ENCODE peak calls at places on chromosomes 7 and 10, in ten cellular contexts. E is neural crest cell, I is pancreas, Y is heart right ventricle, H is SK-N-SH, L is cardiac muscle cell, T is IMR-90, N is choroid plexus epithelial cell, W is thyroid gland, O is hepatocyte. B is an unnamed sample.
A peak's percentile ranks its signal among the peaks of the same experiment; 100 is the strongest.

GRCh38 chr7:95723583-95724180 is 48.7 kb upstream of the DYNC1I1 start:
- DNase-seq in E (peak; percentile 23), Y (peak; percentile 37), T (peak; percentile 13), I (no peak), W (peak; percentile 34), L (peak; percentile 74), H (peak; percentile 72), N (peak; percentile 76), O (peak; percentile 75), B (peak; percentile 67)

GRCh38 chr7:7304705-7305475 is 122.5 kb downstream of the C1GALT1 start:
- DNase-seq in O (peak; percentile 47), T (no peak), N (no peak), I (no peak), H (no peak), W (no peak), Y (no peak), E (no peak), L (no peak), B (no peak)

GRCh38 chr7:26454180-26454579 is 162.5 kb downstream of the SNX10 start:
- DNase-seq in H (no peak), T (no peak), I (no peak), O (no peak), L (no peak), N (no peak), W (no peak), Y (no peak), E (no peak), B (peak; percentile 16)

GRCh38 chr10:60526024-60526585 is 136.4 kb upstream of the ANK3 start:
- DNase-seq in N (peak; percentile 47), Y (no peak), I (no peak), W (no peak), O (no peak), L (no peak), E (no peak), H (no peak), T (no peak), B (no peak)

GRCh38 chr10:91206427-91206826 is 14.0 kb upstream of the PCGF5 start:
- DNase-seq in H (no peak), L (no peak), T (no peak), E (no peak), I (no peak), N (no peak), Y (no peak), O (no peak), W (no peak), B (no peak)

GRCh38 chr7:75650062-75650461 is 88.7 kb downstream of the HIP1 start:
- DNase-seq in W (peak; percentile 90), L (peak; percentile 57), H (no peak), T (no peak), Y (no peak), O (no peak), N (no peak), I (no peak), E (no peak), B (no peak)

GRCh38 chr7:24932815-24933214 is 47.2 kb downstream of the OSBPL3 start:
- DNase-seq in N (no peak), O (no peak), Y (peak; percentile 10), E (no peak), W (peak; percentile 77), L (no peak), I (no peak), H (no peak), T (no peak), B (no peak)

GRCh38 chr7:150852371-150852905 is at the start of gene AOC1:
- DNase-seq in Y (no peak), L (no peak), I (no peak), H (no peak), E (no peak), N (no peak), T (no peak), O (peak; percentile 38), W (peak; percentile 31), B (no peak)

DNA sequence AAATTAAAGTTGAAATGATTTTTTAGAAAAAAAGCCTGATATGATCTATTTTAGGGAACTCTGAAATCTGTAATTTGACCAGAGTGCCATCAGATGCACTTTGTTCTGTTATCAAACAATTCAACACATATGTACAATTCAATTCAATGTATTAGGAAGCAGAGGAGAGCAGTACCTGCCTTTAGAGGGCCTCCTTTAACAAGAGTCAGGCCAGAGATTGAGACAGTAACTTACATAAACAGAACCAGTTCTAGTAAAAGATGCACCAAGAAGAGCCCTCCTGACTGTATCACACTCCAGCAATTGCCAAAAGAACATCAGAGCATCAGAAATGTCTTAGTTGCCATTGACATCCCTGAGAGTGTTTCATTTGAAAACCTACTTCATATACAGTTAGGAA is 1222.7 kb upstream of the LRRN3 start:
- DNase-seq in E (no peak), O (no peak), T (no peak), Y (no peak), I (no peak), W (no peak), L (peak; percentile 4), H (no peak), N (peak; percentile 1), B (no peak)
- TF ChIP-seq CTCF in E (no peak), O (peak; percentile 17), T (no peak), Y (no peak), I (no peak), W (no peak), L (no peak), H (no peak), N (no peak), B (no peak)

DNA sequence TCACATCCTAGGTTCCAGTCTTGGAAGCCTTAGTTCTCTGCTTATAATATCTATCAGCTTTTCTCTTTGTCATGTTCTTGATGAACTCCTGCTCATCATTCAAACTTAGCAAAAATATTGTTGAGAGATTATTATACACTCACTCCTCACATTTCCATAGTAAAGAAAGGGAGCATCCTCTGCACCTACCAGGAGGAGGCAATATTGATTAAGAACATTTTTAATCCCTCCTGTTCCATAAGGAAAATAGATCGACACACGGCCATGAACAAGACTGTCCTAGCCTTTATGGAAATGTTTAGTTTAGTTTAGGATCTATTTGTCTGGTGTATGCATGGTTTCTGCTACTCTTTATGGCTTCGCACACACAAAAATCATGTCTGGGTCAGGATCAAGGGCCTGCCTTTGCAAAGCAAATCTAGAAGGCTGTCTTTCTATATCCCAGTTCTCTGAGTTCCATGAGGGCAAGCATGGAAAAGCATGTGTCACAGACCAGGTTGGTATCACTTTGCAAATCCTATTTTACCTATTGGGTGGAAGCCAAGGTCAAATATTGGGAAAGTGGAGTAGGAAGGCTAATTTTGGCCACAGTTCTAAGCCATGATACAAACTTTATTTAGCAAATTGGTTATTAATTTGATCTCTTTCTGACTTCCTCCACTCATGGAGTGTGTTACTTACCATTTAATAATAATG is 164.4 kb downstream of the MDFIC start:
- DNase-seq in Y (no peak), E (no peak), L (no peak), O (no peak), W (no peak), T (no peak), I (no peak), H (no peak), N (no peak), B (no peak)
- TF ChIP-seq CTCF in Y (no peak), E (no peak), L (no peak), O (no peak), W (no peak), T (no peak), I (no peak), H (peak; percentile 37), N (no peak), B (no peak)

GRCh38 chr7:98909487-98909886 is 31.2 kb downstream of the TRRAP start:
- DNase-seq in O (no peak), H (no peak), I (no peak), N (no peak), T (no peak), L (no peak), W (no peak), Y (no peak), E (no peak), B (no peak)

GRCh38 chr7:98913026-98913425 is 34.7 kb downstream of the TRRAP start:
- DNase-seq in T (no peak), Y (no peak), O (no peak), W (peak; percentile 8), E (no peak), I (no peak), L (no peak), N (no peak), H (no peak), B (no peak)

GRCh38 chr7:98911936-98912335 is 33.6 kb downstream of the TRRAP start:
- DNase-seq in E (no peak), T (no peak), H (no peak), O (no peak), I (no peak), L (no peak), N (no peak), W (no peak), Y (no peak), B (no peak)

GRCh38 chr7:98917331-98917730 is 39.0 kb downstream of the TRRAP start:
- DNase-seq in L (no peak), N (no peak), I (no peak), Y (no peak), O (no peak), E (no peak), W (no peak), T (no peak), H (no peak), B (no peak)

DNA sequence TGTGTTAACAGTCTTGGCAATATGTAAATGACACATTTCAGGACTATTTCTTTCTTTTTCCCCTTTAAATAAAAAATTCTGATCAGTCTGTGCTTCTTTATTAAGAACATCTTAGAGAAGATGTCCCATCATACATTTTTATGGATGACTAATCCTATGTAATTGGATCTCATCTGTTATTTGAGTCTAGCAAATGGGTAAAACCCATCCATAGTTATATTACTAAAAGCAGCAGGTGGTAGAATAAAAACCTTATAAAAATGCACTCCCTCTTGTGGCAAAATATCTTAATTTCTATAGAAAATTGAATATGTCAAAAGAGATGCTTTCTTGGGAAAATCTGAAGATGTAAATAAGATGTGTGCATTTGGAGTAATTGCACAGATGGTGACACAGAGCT is 35.3 kb downstream of the TRRAP start:
- DNase-seq in I (no peak), T (peak; percentile 71), N (peak; percentile 37), L (no peak), H (no peak), O (no peak), Y (no peak), E (no peak), W (no peak), B (peak; percentile 3)
- TF ChIP-seq CTCF in I (no peak), T (peak; percentile 22), N (peak; percentile 29), L (no peak), H (peak; percentile 53), O (no peak), Y (no peak), E (no peak), W (no peak), B (no peak)

GRCh38 chr10:117547301-117548153 is 5.0 kb downstream of the EMX2 start:
- DNase-seq in Y (no peak), O (no peak), I (no peak), W (no peak), H (no peak), T (no peak), N (no peak), L (no peak), E (no peak), B (no peak)

GRCh38 chr10:117546630-117547300 is 4.2 kb downstream of the EMX2 start:
- DNase-seq in I (no peak), H (no peak), O (no peak), N (no peak), W (no peak), Y (no peak), L (no peak), T (no peak), E (no peak), B (no peak)

GRCh38 chr10:117549100-117549499 is 6.6 kb downstream of the EMX2 start:
- DNase-seq in E (no peak), O (no peak), L (no peak), W (no peak), I (no peak), H (no peak), T (no peak), Y (no peak), N (no peak), B (no peak)

GRCh38 chr10:117550042-117550441 is 7.5 kb downstream of the EMX2 start:
- DNase-seq in H (no peak), W (no peak), L (no peak), I (no peak), N (no peak), Y (no peak), T (no peak), E (no peak), O (no peak), B (no peak)

GRCh38 chr10:117548191-117548668 is 5.7 kb downstream of the EMX2 start:
- DNase-seq in O (no peak), T (no peak), N (no peak), Y (no peak), I (no peak), W (no peak), E (no peak), H (no peak), L (no peak), B (no peak)
- TF ChIP-seq CTCF in O (no peak), T (no peak), N (no peak), Y (no peak), I (no peak), W (no peak), E (no peak), H (no peak), L (no peak), B (no peak)

B was measured in MCF 10A.